ENCODE peak calls at places on chromosomes 16 and 17, in eight cellular contexts. One of them, this sample, is unnamed.

GRCh38 chr17:44602390-44602789 is 45.1 kb downstream of the FZD2 start:
- DNase-seq in colonic mucosa: no peak
- DNase-seq in GM13976: no peak
- DNase-seq in astrocyte of the spinal cord: no peak
- DNase-seq in glutamatergic neuron: no peak
- DNase-seq in ovary: no peak
- DNase-seq in HFFc6: no peak
- DNase-seq in IMR-90: no peak
- DNase-seq in this sample: no peak

GRCh38 chr17:31378638-31379037 is 12.8 kb upstream of the RAB11FIP4 start:
- DNase-seq in colonic mucosa: no peak
- DNase-seq in GM13976: no peak
- DNase-seq in astrocyte of the spinal cord: no peak
- DNase-seq in glutamatergic neuron: no peak
- DNase-seq in ovary: no peak
- DNase-seq in HFFc6: no peak
- DNase-seq in IMR-90: no peak
- DNase-seq in this sample: no peak

GRCh38 chr17:44914148-44914547 is 1.2 kb downstream of the GFAP start:
- DNase-seq in colonic mucosa: no peak
- DNase-seq in GM13976: peak
- DNase-seq in astrocyte of the spinal cord: no peak
- DNase-seq in glutamatergic neuron: no peak
- DNase-seq in ovary: no peak
- DNase-seq in HFFc6: no peak
- DNase-seq in IMR-90: no peak
- DNase-seq in this sample: no peak

GRCh38 chr17:60355663-60356594 is 36.0 kb downstream of the USP32 start:
- DNase-seq in colonic mucosa: no peak
- DNase-seq in GM13976: no peak
- DNase-seq in astrocyte of the spinal cord: no peak
- DNase-seq in glutamatergic neuron: no peak
- DNase-seq in ovary: no peak
- DNase-seq in HFFc6: no peak
- DNase-seq in IMR-90: no peak
- DNase-seq in this sample: no peak

GRCh38 chr17:61007980-61008379 is 330.3 kb downstream of the BCAS3 start:
- DNase-seq in colonic mucosa: peak
- DNase-seq in GM13976: no peak
- DNase-seq in astrocyte of the spinal cord: peak
- DNase-seq in glutamatergic neuron: no peak
- DNase-seq in ovary: no peak
- DNase-seq in HFFc6: no peak
- DNase-seq in IMR-90: no peak
- DNase-seq in this sample: no peak

GRCh38 chr17:1302761-1303160 is 23.3 kb downstream of the TRARG1 start:
- DNase-seq in colonic mucosa: no peak
- DNase-seq in GM13976: no peak
- DNase-seq in astrocyte of the spinal cord: no peak
- DNase-seq in glutamatergic neuron: no peak
- DNase-seq in ovary: no peak
- DNase-seq in HFFc6: no peak
- DNase-seq in IMR-90: no peak
- DNase-seq in this sample: no peak

GRCh38 chr17:4759776-4760236 is 11.9 kb upstream of the TM4SF5 start:
- DNase-seq in colonic mucosa: no peak
- DNase-seq in GM13976: no peak
- DNase-seq in astrocyte of the spinal cord: no peak
- DNase-seq in glutamatergic neuron: no peak
- DNase-seq in ovary: no peak
- DNase-seq in HFFc6: no peak
- DNase-seq in IMR-90: no peak
- DNase-seq in this sample: no peak

GRCh38 chr17:979211-979538 is 401 bp downstream of the NXN start:
- DNase-seq in colonic mucosa: no peak
- DNase-seq in GM13976: no peak
- DNase-seq in astrocyte of the spinal cord: no peak
- DNase-seq in glutamatergic neuron: no peak
- DNase-seq in ovary: no peak
- DNase-seq in HFFc6: no peak
- DNase-seq in IMR-90: no peak
- DNase-seq in this sample: no peak

GRCh38 chr16:76106647-76107046 is 170.6 kb upstream of the CNTNAP4 start:
- DNase-seq in colonic mucosa: no peak
- DNase-seq in GM13976: no peak
- DNase-seq in astrocyte of the spinal cord: no peak
- DNase-seq in glutamatergic neuron: no peak
- DNase-seq in ovary: no peak
- DNase-seq in HFFc6: no peak
- DNase-seq in IMR-90: no peak
- DNase-seq in this sample: no peak

GRCh38 chr16:66824006-66824405 is 6.8 kb downstream of the NAE1 start:
- DNase-seq in colonic mucosa: no peak
- DNase-seq in GM13976: no peak
- DNase-seq in astrocyte of the spinal cord: no peak
- DNase-seq in glutamatergic neuron: no peak
- DNase-seq in ovary: no peak
- DNase-seq in HFFc6: no peak
- DNase-seq in IMR-90: peak
- DNase-seq in this sample: no peak

GRCh38 chr16:87841608-87842208 is 27.6 kb downstream of the SLC7A5 start:
- DNase-seq in colonic mucosa: no peak
- DNase-seq in GM13976: no peak
- DNase-seq in astrocyte of the spinal cord: no peak
- DNase-seq in glutamatergic neuron: no peak
- DNase-seq in ovary: no peak
- DNase-seq in HFFc6: no peak
- DNase-seq in IMR-90: no peak
- DNase-seq in this sample: no peak

GRCh38 chr17:82105882-82106696 is 8.1 kb upstream of the FASN start:
- DNase-seq in colonic mucosa: peak
- DNase-seq in GM13976: peak
- DNase-seq in astrocyte of the spinal cord: peak
- DNase-seq in glutamatergic neuron: peak
- DNase-seq in ovary: peak
- DNase-seq in HFFc6: peak
- DNase-seq in IMR-90: peak
- DNase-seq in this sample: no peak

DNA sequence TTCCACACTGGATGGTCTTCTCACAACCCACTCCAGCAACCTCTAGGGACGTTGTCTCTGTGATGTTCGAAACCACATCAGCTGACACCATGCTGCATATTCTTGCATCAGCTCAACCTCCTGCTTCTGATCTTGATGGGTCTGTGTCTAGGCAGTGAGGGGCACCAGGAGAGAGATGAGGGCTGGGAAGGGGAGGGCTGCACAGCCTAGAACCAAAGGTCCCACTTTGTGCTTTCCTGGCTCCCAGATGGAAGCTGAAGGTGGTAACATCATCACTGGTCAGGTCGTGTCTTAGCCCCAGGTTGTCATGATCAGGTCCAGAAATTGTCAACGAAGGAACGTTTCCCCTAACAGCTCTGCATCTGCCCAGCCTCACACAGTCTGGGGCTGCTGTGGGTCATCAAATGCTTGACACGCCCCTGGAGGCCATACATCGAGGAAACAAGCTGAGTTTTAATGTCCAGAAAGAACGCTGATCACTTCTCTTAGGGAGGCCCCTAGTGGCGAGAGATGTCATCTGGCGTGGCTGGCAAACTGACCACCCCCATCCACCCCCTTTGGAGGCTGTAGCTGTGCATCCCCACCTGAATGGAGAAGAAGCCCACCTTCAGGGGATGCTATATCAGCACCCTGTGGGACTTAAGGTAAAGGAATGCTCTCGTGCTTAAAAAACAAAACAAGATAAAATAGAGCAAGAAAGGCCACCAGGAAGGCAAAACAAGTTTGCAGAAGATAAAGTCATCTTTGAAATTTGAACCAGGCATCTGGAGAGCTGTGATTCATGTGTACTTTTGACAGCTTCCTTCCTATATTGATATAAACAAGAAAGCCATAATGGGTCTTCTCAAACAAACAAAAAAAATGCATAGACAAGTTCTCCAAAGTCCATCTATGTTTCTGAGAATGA is 58.3 kb downstream of the WIPI1 start:
- DNase-seq in colonic mucosa: peak
- DNase-seq in GM13976: peak
- DNase-seq in astrocyte of the spinal cord: peak
- DNase-seq in glutamatergic neuron: peak
- DNase-seq in ovary: peak
- DNase-seq in HFFc6: peak
- DNase-seq in IMR-90: peak
- DNase-seq in this sample: peak
- TF ChIP-seq CTCF in colonic mucosa: peak
- TF ChIP-seq CTCF in GM13976: peak
- TF ChIP-seq CTCF in astrocyte of the spinal cord: peak
- TF ChIP-seq CTCF in glutamatergic neuron: peak
- TF ChIP-seq CTCF in ovary: peak
- TF ChIP-seq CTCF in HFFc6: peak
- TF ChIP-seq CTCF in IMR-90: peak
- TF ChIP-seq CTCF in this sample: peak

GRCh38 chr16:51248217-51248616 is 97.1 kb upstream of the SALL1 start:
- DNase-seq in colonic mucosa: no peak
- DNase-seq in GM13976: no peak
- DNase-seq in astrocyte of the spinal cord: no peak
- DNase-seq in glutamatergic neuron: no peak
- DNase-seq in ovary: no peak
- DNase-seq in HFFc6: no peak
- DNase-seq in IMR-90: no peak
- DNase-seq in this sample: no peak
- TF ChIP-seq CTCF in colonic mucosa: no peak
- TF ChIP-seq CTCF in GM13976: no peak
- TF ChIP-seq CTCF in astrocyte of the spinal cord: no peak
- TF ChIP-seq CTCF in glutamatergic neuron: no peak
- TF ChIP-seq CTCF in ovary: no peak
- TF ChIP-seq CTCF in HFFc6: no peak
- TF ChIP-seq CTCF in IMR-90: no peak
- TF ChIP-seq CTCF in this sample: no peak

GRCh38 chr16:60261425-60261824 is 1527.3 kb upstream of the GOT2 start:
- DNase-seq in colonic mucosa: no peak
- DNase-seq in GM13976: no peak
- DNase-seq in astrocyte of the spinal cord: no peak
- DNase-seq in glutamatergic neuron: no peak
- DNase-seq in ovary: no peak
- DNase-seq in HFFc6: no peak
- DNase-seq in IMR-90: no peak
- DNase-seq in this sample: no peak

DNA sequence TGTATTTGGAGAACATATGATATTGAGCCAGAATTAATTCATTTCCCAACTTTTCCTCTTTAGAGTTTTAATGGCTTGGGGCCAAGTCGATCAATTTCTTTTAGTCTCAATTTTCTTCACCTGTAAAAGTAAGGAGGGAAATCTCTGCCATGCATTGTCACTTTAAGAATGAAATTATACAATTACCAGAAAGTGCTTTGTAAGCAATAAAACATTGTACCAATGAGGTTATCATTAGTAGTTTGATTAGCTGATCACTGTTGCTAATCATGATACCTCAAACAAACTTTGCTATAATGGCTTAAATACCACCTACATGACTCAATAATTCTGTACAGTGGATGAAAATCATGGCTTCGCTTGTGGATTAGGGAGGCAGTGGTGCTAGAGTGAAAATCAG is 1525.8 kb upstream of the GOT2 start:
- DNase-seq in colonic mucosa: no peak
- DNase-seq in GM13976: no peak
- DNase-seq in astrocyte of the spinal cord: no peak
- DNase-seq in glutamatergic neuron: no peak
- DNase-seq in ovary: no peak
- DNase-seq in HFFc6: no peak
- DNase-seq in IMR-90: no peak
- DNase-seq in this sample: no peak
- TF ChIP-seq CTCF in colonic mucosa: no peak
- TF ChIP-seq CTCF in GM13976: no peak
- TF ChIP-seq CTCF in astrocyte of the spinal cord: no peak
- TF ChIP-seq CTCF in glutamatergic neuron: no peak
- TF ChIP-seq CTCF in ovary: no peak
- TF ChIP-seq CTCF in HFFc6: no peak
- TF ChIP-seq CTCF in IMR-90: no peak
- TF ChIP-seq CTCF in this sample: no peak

GRCh38 chr17:38762231-38762630 is 9.7 kb downstream of the PSMB3 start:
- DNase-seq in colonic mucosa: no peak
- DNase-seq in GM13976: no peak
- DNase-seq in astrocyte of the spinal cord: no peak
- DNase-seq in glutamatergic neuron: no peak
- DNase-seq in ovary: no peak
- DNase-seq in HFFc6: no peak
- DNase-seq in IMR-90: no peak
- DNase-seq in this sample: no peak

GRCh38 chr17:38766341-38766740 is 13.8 kb downstream of the PSMB3 start:
- DNase-seq in colonic mucosa: no peak
- DNase-seq in GM13976: no peak
- DNase-seq in astrocyte of the spinal cord: no peak
- DNase-seq in glutamatergic neuron: no peak
- DNase-seq in ovary: no peak
- DNase-seq in HFFc6: no peak
- DNase-seq in IMR-90: no peak
- DNase-seq in this sample: no peak

DNA sequence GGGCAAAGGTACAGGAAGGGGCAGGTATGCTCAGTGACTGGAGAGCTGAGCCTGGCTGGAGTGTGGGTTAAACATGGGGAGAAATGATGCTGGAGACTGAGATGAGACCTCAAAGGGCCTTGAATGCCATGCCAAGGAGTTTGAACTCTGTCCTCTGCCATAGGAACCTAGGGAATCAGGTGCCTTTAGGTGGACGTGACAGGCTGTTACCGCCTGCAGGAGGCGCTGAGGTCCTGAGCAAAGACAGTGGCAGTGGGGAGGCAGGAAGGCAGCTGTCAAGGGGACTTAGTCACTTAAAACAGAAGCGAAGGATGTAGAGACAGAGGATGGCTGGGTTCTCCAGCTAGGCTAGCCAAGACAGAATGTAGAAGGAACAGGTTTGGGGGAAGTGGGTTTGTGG is 9.1 kb downstream of the PSMB3 start:
- DNase-seq in colonic mucosa: peak
- DNase-seq in GM13976: no peak
- DNase-seq in astrocyte of the spinal cord: peak
- DNase-seq in glutamatergic neuron: peak
- DNase-seq in ovary: no peak
- DNase-seq in HFFc6: peak
- DNase-seq in IMR-90: peak
- DNase-seq in this sample: no peak
- TF ChIP-seq CTCF in colonic mucosa: no peak
- TF ChIP-seq CTCF in GM13976: peak
- TF ChIP-seq CTCF in astrocyte of the spinal cord: peak
- TF ChIP-seq CTCF in glutamatergic neuron: peak
- TF ChIP-seq CTCF in ovary: no peak
- TF ChIP-seq CTCF in HFFc6: peak
- TF ChIP-seq CTCF in IMR-90: peak
- TF ChIP-seq CTCF in this sample: peak